ENCODE peak calls at places on chromosome 5, in six cellular contexts. One of them, this sample, is unnamed.

GRCh38 chr5:73799401-73799972 is 173.5 kb downstream of the ARHGEF28 start:
- DNase-seq in GM10248: no peak
- DNase-seq in RPMI7951: no peak
- DNase-seq in activated CD8-positive, alpha-beta memory T cell treated with anti-CD3 and anti-CD28 coated beads for 4 hours: no peak
- DNase-seq in smooth muscle cell of the brain vasculature: no peak
- DNase-seq in CD14-positive monocyte: no peak
- DNase-seq in this sample: no peak

GRCh38 chr5:107957023-107957422 is 286.3 kb upstream of the EFNA5 start:
- DNase-seq in GM10248: no peak
- DNase-seq in RPMI7951: no peak
- DNase-seq in activated CD8-positive, alpha-beta memory T cell treated with anti-CD3 and anti-CD28 coated beads for 4 hours: no peak
- DNase-seq in smooth muscle cell of the brain vasculature: no peak
- DNase-seq in CD14-positive monocyte: no peak
- DNase-seq in this sample: no peak

GRCh38 chr5:130549884-130550552 is 615.0 kb downstream of the HINT1 start:
- DNase-seq in GM10248: no peak
- DNase-seq in RPMI7951: peak; percentile 91
- DNase-seq in activated CD8-positive, alpha-beta memory T cell treated with anti-CD3 and anti-CD28 coated beads for 4 hours: no peak
- DNase-seq in smooth muscle cell of the brain vasculature: peak; percentile 53
- DNase-seq in CD14-positive monocyte: no peak
- DNase-seq in this sample: no peak

GRCh38 chr5:141192110-141192725 is at the start of gene PCDHB10:
- DNase-seq in GM10248: peak; percentile 20
- DNase-seq in RPMI7951: peak; percentile 44
- DNase-seq in activated CD8-positive, alpha-beta memory T cell treated with anti-CD3 and anti-CD28 coated beads for 4 hours: no peak
- DNase-seq in smooth muscle cell of the brain vasculature: no peak
- DNase-seq in CD14-positive monocyte: no peak
- DNase-seq in this sample: peak; percentile 20

GRCh38 chr5:50770441-50770840 is 104.0 kb downstream of the PARP8 start:
- DNase-seq in GM10248: no peak
- DNase-seq in RPMI7951: no peak
- DNase-seq in activated CD8-positive, alpha-beta memory T cell treated with anti-CD3 and anti-CD28 coated beads for 4 hours: no peak
- DNase-seq in smooth muscle cell of the brain vasculature: no peak
- DNase-seq in CD14-positive monocyte: no peak
- DNase-seq in this sample: no peak

GRCh38 chr5:176416123-176416924 is at the start of gene CLTB:
- DNase-seq in GM10248: peak; percentile 95
- DNase-seq in RPMI7951: peak; percentile 77
- DNase-seq in activated CD8-positive, alpha-beta memory T cell treated with anti-CD3 and anti-CD28 coated beads for 4 hours: peak; percentile 76
- DNase-seq in smooth muscle cell of the brain vasculature: peak; percentile 51
- DNase-seq in CD14-positive monocyte: peak; percentile 86
- DNase-seq in this sample: peak; percentile 87

GRCh38 chr5:150052326-150053230 is 33.8 kb downstream of the CSF1R start:
- DNase-seq in GM10248: no peak
- DNase-seq in RPMI7951: no peak
- DNase-seq in activated CD8-positive, alpha-beta memory T cell treated with anti-CD3 and anti-CD28 coated beads for 4 hours: no peak
- DNase-seq in smooth muscle cell of the brain vasculature: no peak
- DNase-seq in CD14-positive monocyte: no peak
- DNase-seq in this sample: no peak

GRCh38 chr5:32170303-32171170 is 3.6 kb downstream of the GOLPH3 start:
- DNase-seq in GM10248: no peak
- DNase-seq in RPMI7951: peak; percentile 57
- DNase-seq in activated CD8-positive, alpha-beta memory T cell treated with anti-CD3 and anti-CD28 coated beads for 4 hours: no peak
- DNase-seq in smooth muscle cell of the brain vasculature: no peak
- DNase-seq in CD14-positive monocyte: no peak
- DNase-seq in this sample: no peak

GRCh38 chr5:130109152-130109551 is 204.9 kb downstream of the CHSY3 start:
- DNase-seq in GM10248: peak; percentile 8
- DNase-seq in RPMI7951: peak; percentile 17
- DNase-seq in activated CD8-positive, alpha-beta memory T cell treated with anti-CD3 and anti-CD28 coated beads for 4 hours: no peak
- DNase-seq in smooth muscle cell of the brain vasculature: no peak
- DNase-seq in CD14-positive monocyte: no peak
- DNase-seq in this sample: no peak

GRCh38 chr5:42929871-42930270 is 110.2 kb downstream of the ANXA2R start:
- DNase-seq in GM10248: no peak
- DNase-seq in RPMI7951: peak; percentile 7
- DNase-seq in activated CD8-positive, alpha-beta memory T cell treated with anti-CD3 and anti-CD28 coated beads for 4 hours: no peak
- DNase-seq in smooth muscle cell of the brain vasculature: no peak
- DNase-seq in CD14-positive monocyte: no peak
- DNase-seq in this sample: no peak

GRCh38 chr5:14628346-14628745 is 36.2 kb upstream of the OTULIN start:
- DNase-seq in GM10248: peak; percentile 41
- DNase-seq in RPMI7951: peak; percentile 52
- DNase-seq in activated CD8-positive, alpha-beta memory T cell treated with anti-CD3 and anti-CD28 coated beads for 4 hours: peak; percentile 19
- DNase-seq in smooth muscle cell of the brain vasculature: peak; percentile 26
- DNase-seq in CD14-positive monocyte: no peak
- DNase-seq in this sample: no peak

GRCh38 chr5:76813982-76814562 is 4.8 kb upstream of the F2RL1 start:
- DNase-seq in GM10248: no peak
- DNase-seq in RPMI7951: peak; percentile 98
- DNase-seq in activated CD8-positive, alpha-beta memory T cell treated with anti-CD3 and anti-CD28 coated beads for 4 hours: no peak
- DNase-seq in smooth muscle cell of the brain vasculature: no peak
- DNase-seq in CD14-positive monocyte: no peak
- DNase-seq in this sample: no peak

GRCh38 chr5:135266975-135267374 is 132.1 kb downstream of the MACROH2A1 start:
- DNase-seq in GM10248: no peak
- DNase-seq in RPMI7951: peak; percentile 63
- DNase-seq in activated CD8-positive, alpha-beta memory T cell treated with anti-CD3 and anti-CD28 coated beads for 4 hours: no peak
- DNase-seq in smooth muscle cell of the brain vasculature: no peak
- DNase-seq in CD14-positive monocyte: no peak
- DNase-seq in this sample: no peak

GRCh38 chr5:15064396-15064795 is 192.8 kb upstream of the ANKH start:
- DNase-seq in GM10248: no peak
- DNase-seq in RPMI7951: no peak
- DNase-seq in activated CD8-positive, alpha-beta memory T cell treated with anti-CD3 and anti-CD28 coated beads for 4 hours: no peak
- DNase-seq in smooth muscle cell of the brain vasculature: no peak
- DNase-seq in CD14-positive monocyte: no peak
- DNase-seq in this sample: no peak

GRCh38 chr5:137935190-137935589 is 45.9 kb downstream of the PKD2L2 start:
- DNase-seq in GM10248: peak; percentile 27
- DNase-seq in RPMI7951: no peak
- DNase-seq in activated CD8-positive, alpha-beta memory T cell treated with anti-CD3 and anti-CD28 coated beads for 4 hours: no peak
- DNase-seq in smooth muscle cell of the brain vasculature: no peak
- DNase-seq in CD14-positive monocyte: no peak
- DNase-seq in this sample: no peak

GRCh38 chr5:177528631-177529030 is 11.9 kb upstream of the DDX41 start:
- DNase-seq in GM10248: no peak
- DNase-seq in RPMI7951: no peak
- DNase-seq in activated CD8-positive, alpha-beta memory T cell treated with anti-CD3 and anti-CD28 coated beads for 4 hours: no peak
- DNase-seq in smooth muscle cell of the brain vasculature: no peak
- DNase-seq in CD14-positive monocyte: no peak
- DNase-seq in this sample: no peak

GRCh38 chr5:10503997-10504761 is 59.7 kb upstream of the ANKRD33B start:
- DNase-seq in GM10248: no peak
- DNase-seq in RPMI7951: no peak
- DNase-seq in activated CD8-positive, alpha-beta memory T cell treated with anti-CD3 and anti-CD28 coated beads for 4 hours: no peak
- DNase-seq in smooth muscle cell of the brain vasculature: no peak
- DNase-seq in CD14-positive monocyte: no peak
- DNase-seq in this sample: no peak

GRCh38 chr5:96381526-96381925 is 51.5 kb downstream of the PCSK1 start:
- DNase-seq in GM10248: no peak
- DNase-seq in RPMI7951: no peak
- DNase-seq in activated CD8-positive, alpha-beta memory T cell treated with anti-CD3 and anti-CD28 coated beads for 4 hours: no peak
- DNase-seq in smooth muscle cell of the brain vasculature: no peak
- DNase-seq in CD14-positive monocyte: no peak
- DNase-seq in this sample: no peak

GRCh38 chr5:52981507-52981906 is 7.6 kb upstream of the ITGA2 start:
- DNase-seq in GM10248: no peak
- DNase-seq in RPMI7951: no peak
- DNase-seq in activated CD8-positive, alpha-beta memory T cell treated with anti-CD3 and anti-CD28 coated beads for 4 hours: no peak
- DNase-seq in smooth muscle cell of the brain vasculature: no peak
- DNase-seq in CD14-positive monocyte: no peak
- DNase-seq in this sample: no peak

GRCh38 chr5:16313761-16314160 is 134.2 kb upstream of the MARCHF11 start:
- DNase-seq in GM10248: no peak
- DNase-seq in RPMI7951: no peak
- DNase-seq in activated CD8-positive, alpha-beta memory T cell treated with anti-CD3 and anti-CD28 coated beads for 4 hours: no peak
- DNase-seq in smooth muscle cell of the brain vasculature: no peak
- DNase-seq in CD14-positive monocyte: no peak
- DNase-seq in this sample: no peak

GRCh38 chr5:86757824-86758223 is 140.1 kb downstream of the COX7C start:
- DNase-seq in GM10248: no peak
- DNase-seq in RPMI7951: peak; percentile 10
- DNase-seq in activated CD8-positive, alpha-beta memory T cell treated with anti-CD3 and anti-CD28 coated beads for 4 hours: no peak
- DNase-seq in smooth muscle cell of the brain vasculature: no peak
- DNase-seq in CD14-positive monocyte: no peak
- DNase-seq in this sample: no peak

GRCh38 chr5:72167257-72167656 is 60.0 kb downstream of the MAP1B start:
- DNase-seq in GM10248: no peak
- DNase-seq in RPMI7951: no peak
- DNase-seq in activated CD8-positive, alpha-beta memory T cell treated with anti-CD3 and anti-CD28 coated beads for 4 hours: no peak
- DNase-seq in smooth muscle cell of the brain vasculature: no peak
- DNase-seq in CD14-positive monocyte: no peak
- DNase-seq in this sample: no peak

GRCh38 chr5:1020461-1020961 is 11.9 kb downstream of the NKD2 start:
- DNase-seq in GM10248: no peak
- DNase-seq in RPMI7951: no peak
- DNase-seq in activated CD8-positive, alpha-beta memory T cell treated with anti-CD3 and anti-CD28 coated beads for 4 hours: no peak
- DNase-seq in smooth muscle cell of the brain vasculature: no peak
- DNase-seq in CD14-positive monocyte: peak; percentile 30
- DNase-seq in this sample: no peak

GRCh38 chr5:154860123-154860522 is 1.7 kb downstream of the CNOT8 start:
- DNase-seq in GM10248: no peak
- DNase-seq in RPMI7951: peak; percentile 24
- DNase-seq in activated CD8-positive, alpha-beta memory T cell treated with anti-CD3 and anti-CD28 coated beads for 4 hours: no peak
- DNase-seq in smooth muscle cell of the brain vasculature: no peak
- DNase-seq in CD14-positive monocyte: no peak
- DNase-seq in this sample: no peak

This sample was measured in hippocampal formation.